ENCODE peak calls at places on chromosome 7, in nine cellular contexts. One of them, this sample, is unnamed.

GRCh38 chr7:100210803-100211202 is 8.9 kb upstream of the PVRIG start:
- DNase-seq in heart right ventricle: no peak
- DNase-seq in heart left ventricle: no peak
- DNase-seq in AG04449: no peak
- DNase-seq in OCI-LY7: no peak
- DNase-seq in MM.1S: no peak
- DNase-seq in lower lobe of right lung: no peak
- DNase-seq in foreskin fibroblast: no peak
- DNase-seq in coronary artery: no peak
- DNase-seq in this sample: no peak

GRCh38 chr7:107387573-107388219 is 82.2 kb upstream of the GPR22 start:
- DNase-seq in heart right ventricle: no peak
- DNase-seq in heart left ventricle: no peak
- DNase-seq in AG04449: peak
- DNase-seq in OCI-LY7: no peak
- DNase-seq in MM.1S: no peak
- DNase-seq in lower lobe of right lung: no peak
- DNase-seq in foreskin fibroblast: peak
- DNase-seq in coronary artery: no peak
- DNase-seq in this sample: no peak

GRCh38 chr7:41232086-41232485 is 470.8 kb downstream of the INHBA start:
- DNase-seq in heart right ventricle: no peak
- DNase-seq in heart left ventricle: no peak
- DNase-seq in AG04449: no peak
- DNase-seq in OCI-LY7: no peak
- DNase-seq in MM.1S: no peak
- DNase-seq in lower lobe of right lung: no peak
- DNase-seq in foreskin fibroblast: peak
- DNase-seq in coronary artery: no peak
- DNase-seq in this sample: no peak

GRCh38 chr7:30412810-30413504 is 65.6 kb downstream of the NOD1 start:
- DNase-seq in heart right ventricle: no peak
- DNase-seq in heart left ventricle: no peak
- DNase-seq in AG04449: peak
- DNase-seq in OCI-LY7: peak
- DNase-seq in MM.1S: peak
- DNase-seq in lower lobe of right lung: no peak
- DNase-seq in foreskin fibroblast: peak
- DNase-seq in coronary artery: no peak
- DNase-seq in this sample: no peak

GRCh38 chr7:148979827-148980226 is 48.5 kb downstream of the PDIA4 start:
- DNase-seq in heart right ventricle: no peak
- DNase-seq in heart left ventricle: no peak
- DNase-seq in AG04449: no peak
- DNase-seq in OCI-LY7: no peak
- DNase-seq in MM.1S: no peak
- DNase-seq in lower lobe of right lung: no peak
- DNase-seq in foreskin fibroblast: no peak
- DNase-seq in coronary artery: no peak
- DNase-seq in this sample: no peak

GRCh38 chr7:155482511-155483183 is 24.7 kb downstream of the EN2 start:
- DNase-seq in heart right ventricle: no peak
- DNase-seq in heart left ventricle: no peak
- DNase-seq in AG04449: no peak
- DNase-seq in OCI-LY7: no peak
- DNase-seq in MM.1S: peak
- DNase-seq in lower lobe of right lung: no peak
- DNase-seq in foreskin fibroblast: no peak
- DNase-seq in coronary artery: no peak
- DNase-seq in this sample: no peak

GRCh38 chr7:65449505-65449852 is 75.8 kb downstream of the ZNF92 start:
- DNase-seq in heart right ventricle: no peak
- DNase-seq in heart left ventricle: no peak
- DNase-seq in AG04449: no peak
- DNase-seq in OCI-LY7: no peak
- DNase-seq in MM.1S: no peak
- DNase-seq in lower lobe of right lung: no peak
- DNase-seq in foreskin fibroblast: no peak
- DNase-seq in coronary artery: no peak
- DNase-seq in this sample: no peak

GRCh38 chr7:65980478-65981250 is 1.3 kb downstream of the GUSB start:
- DNase-seq in heart right ventricle: peak
- DNase-seq in heart left ventricle: peak
- DNase-seq in AG04449: no peak
- DNase-seq in OCI-LY7: peak
- DNase-seq in MM.1S: peak
- DNase-seq in lower lobe of right lung: peak
- DNase-seq in foreskin fibroblast: peak
- DNase-seq in coronary artery: no peak
- DNase-seq in this sample: peak

GRCh38 chr7:18667466-18667865 is 171.9 kb downstream of the HDAC9 start:
- DNase-seq in heart right ventricle: no peak
- DNase-seq in heart left ventricle: no peak
- DNase-seq in AG04449: peak
- DNase-seq in OCI-LY7: no peak
- DNase-seq in MM.1S: no peak
- DNase-seq in lower lobe of right lung: no peak
- DNase-seq in foreskin fibroblast: peak
- DNase-seq in coronary artery: no peak
- DNase-seq in this sample: no peak

DNA sequence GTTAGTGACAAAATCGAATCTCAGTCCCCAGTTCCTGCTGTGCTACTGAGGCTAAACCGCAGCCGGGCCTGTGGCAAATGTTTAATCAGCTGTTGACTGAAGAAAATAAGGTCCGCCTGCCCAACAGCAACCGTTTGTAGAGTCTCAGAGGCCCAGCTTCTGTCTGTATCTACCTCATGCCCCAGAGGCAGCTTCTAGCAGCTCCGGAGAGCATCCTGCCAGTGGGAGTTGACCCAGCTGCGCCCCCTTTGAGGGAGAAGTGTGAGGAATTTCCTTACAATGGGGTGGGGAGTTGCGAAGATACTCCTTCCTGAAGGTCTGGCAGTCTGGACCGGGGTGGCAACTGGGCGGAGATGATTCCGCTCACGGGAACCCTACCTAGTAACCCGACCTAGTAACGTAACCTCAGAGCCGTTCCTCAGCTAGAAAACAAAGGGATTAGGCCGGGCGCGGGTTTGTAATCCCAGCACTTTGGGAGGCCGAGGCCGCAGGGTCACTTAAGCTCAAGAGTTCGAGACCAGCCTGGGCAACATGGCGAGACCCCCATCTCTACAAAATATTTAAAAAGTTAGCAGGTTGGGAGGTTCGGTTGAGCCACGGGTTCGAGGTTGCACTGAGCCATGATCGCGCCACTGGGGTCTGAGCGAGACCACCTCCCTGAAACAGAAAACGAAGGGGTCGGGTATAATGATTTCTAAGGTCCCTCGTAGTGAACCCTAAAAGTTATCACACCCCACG is 846 bp upstream of the ZNF775 start:
- DNase-seq in heart right ventricle: no peak
- DNase-seq in heart left ventricle: peak
- DNase-seq in AG04449: no peak
- DNase-seq in OCI-LY7: peak
- DNase-seq in MM.1S: peak
- DNase-seq in lower lobe of right lung: no peak
- DNase-seq in foreskin fibroblast: peak
- DNase-seq in coronary artery: no peak
- DNase-seq in this sample: no peak
- TF ChIP-seq CTCF in heart right ventricle: no peak
- TF ChIP-seq CTCF in heart left ventricle: no peak
- TF ChIP-seq CTCF in AG04449: peak
- TF ChIP-seq CTCF in OCI-LY7: peak
- TF ChIP-seq CTCF in MM.1S: peak
- TF ChIP-seq CTCF in lower lobe of right lung: peak
- TF ChIP-seq CTCF in foreskin fibroblast: peak
- TF ChIP-seq CTCF in coronary artery: no peak
- TF ChIP-seq CTCF in this sample: no peak

GRCh38 chr7:6588566-6588965 is 1.3 kb upstream of the INTS15 start:
- DNase-seq in heart right ventricle: no peak
- DNase-seq in heart left ventricle: no peak
- DNase-seq in AG04449: no peak
- DNase-seq in OCI-LY7: no peak
- DNase-seq in MM.1S: no peak
- DNase-seq in lower lobe of right lung: no peak
- DNase-seq in foreskin fibroblast: no peak
- DNase-seq in coronary artery: no peak
- DNase-seq in this sample: no peak

GRCh38 chr7:6589151-6589828 is 531 bp upstream of the INTS15 start:
- DNase-seq in heart right ventricle: no peak
- DNase-seq in heart left ventricle: no peak
- DNase-seq in AG04449: no peak
- DNase-seq in OCI-LY7: peak
- DNase-seq in MM.1S: no peak
- DNase-seq in lower lobe of right lung: no peak
- DNase-seq in foreskin fibroblast: no peak
- DNase-seq in coronary artery: no peak
- DNase-seq in this sample: no peak

GRCh38 chr7:6589829-6590644 is at the start of gene INTS15:
- DNase-seq in heart right ventricle: peak
- DNase-seq in heart left ventricle: peak
- DNase-seq in AG04449: no peak
- DNase-seq in OCI-LY7: peak
- DNase-seq in MM.1S: peak
- DNase-seq in lower lobe of right lung: peak
- DNase-seq in foreskin fibroblast: peak
- DNase-seq in coronary artery: peak
- DNase-seq in this sample: peak

GRCh38 chr7:6590645-6591110 is 857 bp downstream of the INTS15 start:
- DNase-seq in heart right ventricle: no peak
- DNase-seq in heart left ventricle: no peak
- DNase-seq in AG04449: no peak
- DNase-seq in OCI-LY7: no peak
- DNase-seq in MM.1S: peak
- DNase-seq in lower lobe of right lung: no peak
- DNase-seq in foreskin fibroblast: no peak
- DNase-seq in coronary artery: no peak
- DNase-seq in this sample: no peak
- TF ChIP-seq CTCF in heart right ventricle: no peak
- TF ChIP-seq CTCF in heart left ventricle: no peak
- TF ChIP-seq CTCF in AG04449: no peak
- TF ChIP-seq CTCF in OCI-LY7: no peak
- TF ChIP-seq CTCF in MM.1S: no peak
- TF ChIP-seq CTCF in lower lobe of right lung: no peak
- TF ChIP-seq CTCF in foreskin fibroblast: no peak
- TF ChIP-seq CTCF in coronary artery: no peak
- TF ChIP-seq CTCF in this sample: no peak

DNA sequence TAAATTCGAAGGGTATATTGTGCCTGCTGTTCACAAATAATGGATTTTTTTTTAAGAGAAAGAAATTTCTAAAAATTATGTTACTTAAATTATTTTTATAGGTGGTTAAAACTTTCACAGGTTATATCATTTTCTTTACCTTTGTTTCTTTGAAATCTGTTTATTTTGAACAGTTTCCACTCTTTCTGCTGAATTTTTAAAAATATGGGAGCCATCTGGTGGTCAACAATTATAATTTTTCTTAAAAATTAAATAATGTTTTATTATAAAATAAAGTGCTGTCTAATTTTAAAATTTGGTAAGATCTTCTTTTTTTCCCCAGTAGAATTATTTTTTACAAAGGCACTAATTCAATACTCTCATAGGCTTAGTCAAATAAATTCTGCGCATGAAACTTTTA is 263.9 kb downstream of the ETV1 start:
- DNase-seq in heart right ventricle: no peak
- DNase-seq in heart left ventricle: no peak
- DNase-seq in AG04449: no peak
- DNase-seq in OCI-LY7: no peak
- DNase-seq in MM.1S: no peak
- DNase-seq in lower lobe of right lung: no peak
- DNase-seq in foreskin fibroblast: no peak
- DNase-seq in coronary artery: no peak
- DNase-seq in this sample: no peak
- TF ChIP-seq CTCF in heart right ventricle: no peak
- TF ChIP-seq CTCF in heart left ventricle: no peak
- TF ChIP-seq CTCF in AG04449: no peak
- TF ChIP-seq CTCF in OCI-LY7: no peak
- TF ChIP-seq CTCF in MM.1S: no peak
- TF ChIP-seq CTCF in lower lobe of right lung: no peak
- TF ChIP-seq CTCF in foreskin fibroblast: no peak
- TF ChIP-seq CTCF in coronary artery: no peak
- TF ChIP-seq CTCF in this sample: peak

DNA sequence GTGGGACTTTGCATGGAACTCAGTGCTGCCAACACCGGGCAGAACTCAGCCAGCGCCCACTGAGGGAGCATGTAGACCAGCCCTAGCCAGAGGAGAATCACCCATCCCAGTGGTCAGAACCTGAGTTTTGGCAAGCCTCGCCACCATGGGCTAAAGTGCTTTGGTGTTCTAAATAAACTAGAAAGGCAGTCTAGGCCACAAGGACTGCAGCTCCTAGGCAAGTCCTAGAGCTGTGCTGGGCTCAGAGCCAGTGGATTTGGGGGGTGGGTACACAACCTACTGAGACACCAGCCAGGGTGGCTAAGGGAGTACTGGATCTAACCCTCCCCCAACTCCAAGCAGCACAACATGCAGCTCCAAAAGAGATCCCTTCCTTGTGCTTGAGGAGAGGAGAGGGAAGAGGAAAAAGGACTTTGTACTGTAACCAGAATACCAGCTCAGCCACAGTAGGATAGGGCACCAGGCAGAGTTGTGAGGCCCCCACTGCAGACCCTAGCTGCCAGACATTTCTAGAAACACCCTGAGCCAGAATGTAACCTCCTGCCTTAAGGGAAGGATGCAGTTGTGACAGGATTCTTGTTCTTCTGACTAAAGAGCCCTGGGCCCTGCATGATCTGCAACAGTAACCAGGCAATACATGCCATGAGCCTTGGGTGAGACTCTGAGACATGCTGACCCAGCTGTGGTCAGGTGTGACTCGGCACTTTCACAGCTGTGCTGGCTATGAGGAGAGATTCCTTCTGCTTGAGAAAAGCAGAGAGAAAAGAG is 24.4 kb downstream of the GSDME start:
- DNase-seq in heart right ventricle: no peak
- DNase-seq in heart left ventricle: no peak
- DNase-seq in AG04449: no peak
- DNase-seq in OCI-LY7: no peak
- DNase-seq in MM.1S: peak
- DNase-seq in lower lobe of right lung: no peak
- DNase-seq in foreskin fibroblast: peak
- DNase-seq in coronary artery: no peak
- DNase-seq in this sample: no peak
- TF ChIP-seq CTCF in heart right ventricle: no peak
- TF ChIP-seq CTCF in heart left ventricle: no peak
- TF ChIP-seq CTCF in AG04449: no peak
- TF ChIP-seq CTCF in OCI-LY7: no peak
- TF ChIP-seq CTCF in MM.1S: no peak
- TF ChIP-seq CTCF in lower lobe of right lung: no peak
- TF ChIP-seq CTCF in foreskin fibroblast: no peak
- TF ChIP-seq CTCF in coronary artery: no peak
- TF ChIP-seq CTCF in this sample: no peak

This sample was measured in CD14-positive monocyte.